ENCODE peak calls at places on chromosomes 6 and 20, in eight cellular contexts. One of them, this sample, is unnamed.

GRCh38 chr6:146950351-146950835 is 253.8 kb upstream of the STXBP5 start:
- DNase-seq in GM23338: no peak
- DNase-seq in IMR-90: peak; percentile 8
- DNase-seq in stomach: no peak
- DNase-seq in cardiac muscle cell: no peak
- DNase-seq in astrocyte: no peak
- DNase-seq in ascending aorta: no peak
- DNase-seq in colonic mucosa: peak; percentile 33
- DNase-seq in this sample: no peak

GRCh38 chr6:128259735-128260685 is 260.4 kb downstream of the PTPRK start:
- DNase-seq in colonic mucosa: no peak
- DNase-seq in astrocyte: no peak
- DNase-seq in stomach: no peak
- DNase-seq in GM23338: no peak
- DNase-seq in cardiac muscle cell: no peak
- DNase-seq in IMR-90: no peak
- DNase-seq in ascending aorta: no peak
- DNase-seq in this sample: no peak

GRCh38 chr20:37494301-37494700 is 26.7 kb upstream of the NNAT start:
- DNase-seq in cardiac muscle cell: no peak
- DNase-seq in ascending aorta: no peak
- DNase-seq in GM23338: no peak
- DNase-seq in colonic mucosa: no peak
- DNase-seq in IMR-90: no peak
- DNase-seq in stomach: no peak
- DNase-seq in astrocyte: no peak
- DNase-seq in this sample: no peak

GRCh38 chr20:47544852-47545251 is 43.2 kb downstream of the NCOA3 start:
- DNase-seq in GM23338: no peak
- DNase-seq in colonic mucosa: no peak
- DNase-seq in astrocyte: peak; percentile 44
- DNase-seq in ascending aorta: no peak
- DNase-seq in IMR-90: peak; percentile 35
- DNase-seq in stomach: no peak
- DNase-seq in cardiac muscle cell: no peak
- DNase-seq in this sample: no peak

GRCh38 chr20:58523916-58524315 is 8.7 kb upstream of the APCDD1L start:
- DNase-seq in ascending aorta: no peak
- DNase-seq in GM23338: no peak
- DNase-seq in cardiac muscle cell: no peak
- DNase-seq in stomach: no peak
- DNase-seq in IMR-90: peak; percentile 49
- DNase-seq in colonic mucosa: no peak
- DNase-seq in astrocyte: peak; percentile 86
- DNase-seq in this sample: no peak

GRCh38 chr20:58381627-58382026 is 7.4 kb upstream of the VAPB start:
- DNase-seq in colonic mucosa: no peak
- DNase-seq in GM23338: no peak
- DNase-seq in astrocyte: no peak
- DNase-seq in ascending aorta: no peak
- DNase-seq in cardiac muscle cell: no peak
- DNase-seq in IMR-90: no peak
- DNase-seq in stomach: no peak
- DNase-seq in this sample: no peak

GRCh38 chr6:116386581-116387299 is 16.0 kb downstream of the DSE start:
- DNase-seq in colonic mucosa: no peak
- DNase-seq in astrocyte: peak; percentile 82
- DNase-seq in ascending aorta: no peak
- DNase-seq in GM23338: no peak
- DNase-seq in cardiac muscle cell: no peak
- DNase-seq in IMR-90: peak; percentile 80
- DNase-seq in stomach: no peak
- DNase-seq in this sample: no peak

GRCh38 chr6:136754820-136755219 is 37.5 kb downstream of the MAP3K5 start:
- DNase-seq in colonic mucosa: no peak
- DNase-seq in GM23338: no peak
- DNase-seq in cardiac muscle cell: no peak
- DNase-seq in ascending aorta: no peak
- DNase-seq in astrocyte: no peak
- DNase-seq in stomach: no peak
- DNase-seq in IMR-90: no peak
- DNase-seq in this sample: no peak

GRCh38 chr20:64114356-64114971 is 7.1 kb upstream of the NPBWR2 start:
- DNase-seq in astrocyte: no peak
- DNase-seq in ascending aorta: no peak
- DNase-seq in stomach: peak; percentile 13
- DNase-seq in cardiac muscle cell: no peak
- DNase-seq in colonic mucosa: no peak
- DNase-seq in IMR-90: no peak
- DNase-seq in GM23338: peak; percentile 0
- DNase-seq in this sample: no peak

GRCh38 chr6:151900256-151900655 is 92.8 kb downstream of the ESR1 start:
- DNase-seq in stomach: no peak
- DNase-seq in colonic mucosa: no peak
- DNase-seq in GM23338: no peak
- DNase-seq in astrocyte: no peak
- DNase-seq in IMR-90: no peak
- DNase-seq in ascending aorta: no peak
- DNase-seq in cardiac muscle cell: no peak
- DNase-seq in this sample: no peak

GRCh38 chr20:7980332-7981046 is 39.1 kb downstream of the TMX4 start:
- DNase-seq in IMR-90: peak; percentile 64
- DNase-seq in astrocyte: peak; percentile 29
- DNase-seq in cardiac muscle cell: peak; percentile 38
- DNase-seq in ascending aorta: no peak
- DNase-seq in stomach: no peak
- DNase-seq in GM23338: peak; percentile 51
- DNase-seq in colonic mucosa: no peak
- DNase-seq in this sample: no peak

GRCh38 chr6:34020278-34020677 is 125.6 kb downstream of the GRM4 start:
- DNase-seq in IMR-90: no peak
- DNase-seq in stomach: no peak
- DNase-seq in GM23338: no peak
- DNase-seq in ascending aorta: no peak
- DNase-seq in cardiac muscle cell: no peak
- DNase-seq in astrocyte: no peak
- DNase-seq in colonic mucosa: no peak
- DNase-seq in this sample: no peak

GRCh38 chr6:17456711-17457110 is 63.3 kb downstream of the CAP2 start:
- DNase-seq in cardiac muscle cell: no peak
- DNase-seq in stomach: no peak
- DNase-seq in colonic mucosa: no peak
- DNase-seq in ascending aorta: no peak
- DNase-seq in IMR-90: no peak
- DNase-seq in GM23338: no peak
- DNase-seq in astrocyte: no peak
- DNase-seq in this sample: no peak

GRCh38 chr20:21087862-21088540 is 18.2 kb downstream of the LINC00237 start:
- DNase-seq in stomach: no peak
- DNase-seq in GM23338: peak; percentile 30
- DNase-seq in IMR-90: no peak
- DNase-seq in astrocyte: no peak
- DNase-seq in cardiac muscle cell: no peak
- DNase-seq in ascending aorta: no peak
- DNase-seq in colonic mucosa: no peak
- DNase-seq in this sample: no peak

GRCh38 chr20:14142171-14142570 is 146.9 kb downstream of the MACROD2 start:
- DNase-seq in IMR-90: peak; percentile 19
- DNase-seq in ascending aorta: no peak
- DNase-seq in GM23338: peak; percentile 88
- DNase-seq in stomach: peak; percentile 47
- DNase-seq in colonic mucosa: peak; percentile 21
- DNase-seq in astrocyte: peak; percentile 26
- DNase-seq in cardiac muscle cell: peak; percentile 75
- DNase-seq in this sample: peak; percentile 32

GRCh38 chr6:129893513-129894098 is 32.5 kb upstream of the TMEM244 start:
- DNase-seq in colonic mucosa: no peak
- DNase-seq in astrocyte: peak; percentile 20
- DNase-seq in stomach: no peak
- DNase-seq in IMR-90: peak; percentile 51
- DNase-seq in GM23338: no peak
- DNase-seq in cardiac muscle cell: no peak
- DNase-seq in ascending aorta: no peak
- DNase-seq in this sample: no peak

GRCh38 chr20:3749689-3750639 is 17.5 kb downstream of the HSPA12B start:
- DNase-seq in colonic mucosa: no peak
- DNase-seq in cardiac muscle cell: peak; percentile 63
- DNase-seq in GM23338: peak; percentile 87
- DNase-seq in stomach: peak; percentile 39
- DNase-seq in IMR-90: no peak
- DNase-seq in astrocyte: no peak
- DNase-seq in ascending aorta: no peak
- DNase-seq in this sample: no peak

GRCh38 chr6:34232901-34233300 is 3.8 kb upstream of the HMGA1 start:
- DNase-seq in astrocyte: no peak
- DNase-seq in cardiac muscle cell: peak; percentile 31
- DNase-seq in stomach: no peak
- DNase-seq in IMR-90: peak; percentile 40
- DNase-seq in colonic mucosa: no peak
- DNase-seq in GM23338: no peak
- DNase-seq in ascending aorta: no peak
- DNase-seq in this sample: no peak

GRCh38 chr6:110207652-110208051 is 27.4 kb downstream of the CDC40 start:
- DNase-seq in GM23338: no peak
- DNase-seq in astrocyte: no peak
- DNase-seq in cardiac muscle cell: no peak
- DNase-seq in ascending aorta: no peak
- DNase-seq in colonic mucosa: no peak
- DNase-seq in IMR-90: no peak
- DNase-seq in stomach: no peak
- DNase-seq in this sample: no peak

GRCh38 chr6:108627692-108628565 is 67.2 kb downstream of the FOXO3 start:
- DNase-seq in GM23338: no peak
- DNase-seq in stomach: no peak
- DNase-seq in cardiac muscle cell: no peak
- DNase-seq in colonic mucosa: no peak
- DNase-seq in astrocyte: peak; percentile 78
- DNase-seq in IMR-90: peak; percentile 88
- DNase-seq in ascending aorta: no peak
- DNase-seq in this sample: no peak

GRCh38 chr20:2946988-2947961 is 74.0 kb downstream of the PTPRA start:
- DNase-seq in ascending aorta: no peak
- DNase-seq in cardiac muscle cell: peak; percentile 30
- DNase-seq in IMR-90: peak; percentile 75
- DNase-seq in colonic mucosa: no peak
- DNase-seq in astrocyte: peak; percentile 62
- DNase-seq in stomach: no peak
- DNase-seq in GM23338: no peak
- DNase-seq in this sample: no peak

GRCh38 chr20:63567382-63568169 is 6.5 kb downstream of the HELZ2 start:
- DNase-seq in astrocyte: no peak
- DNase-seq in cardiac muscle cell: no peak
- DNase-seq in ascending aorta: no peak
- DNase-seq in stomach: peak; percentile 59
- DNase-seq in colonic mucosa: no peak
- DNase-seq in GM23338: no peak
- DNase-seq in IMR-90: no peak
- DNase-seq in this sample: peak; percentile 52

GRCh38 chr20:5504061-5504739 is 187.4 kb upstream of the PROKR2 start:
- DNase-seq in ascending aorta: no peak
- DNase-seq in GM23338: peak; percentile 43
- DNase-seq in cardiac muscle cell: no peak
- DNase-seq in stomach: no peak
- DNase-seq in colonic mucosa: peak; percentile 76
- DNase-seq in astrocyte: peak; percentile 9
- DNase-seq in IMR-90: no peak
- DNase-seq in this sample: peak; percentile 49

DNA sequence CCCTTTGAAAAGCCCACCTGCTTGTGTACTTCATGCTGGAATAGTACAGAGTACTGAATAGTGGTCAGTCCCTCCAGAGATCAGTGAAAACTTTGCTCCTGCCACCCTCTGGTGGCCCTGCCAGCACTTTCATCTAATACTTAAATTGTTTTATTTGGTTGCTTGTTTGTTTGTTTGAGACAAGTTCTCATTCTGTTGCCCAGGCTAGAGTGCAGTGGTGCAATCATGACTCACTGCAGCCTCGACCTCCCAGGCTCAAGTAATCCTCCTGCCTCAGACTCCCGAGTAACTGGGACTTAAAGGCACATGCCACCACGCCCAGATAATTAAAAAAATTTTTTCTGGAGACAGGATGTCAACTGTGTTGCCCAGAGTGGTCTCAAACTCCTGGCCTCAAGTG is 9.1 kb downstream of the FAM83D start:
- DNase-seq in ascending aorta: no peak
- DNase-seq in astrocyte: no peak
- DNase-seq in stomach: no peak
- DNase-seq in IMR-90: no peak
- DNase-seq in colonic mucosa: no peak
- DNase-seq in GM23338: no peak
- DNase-seq in cardiac muscle cell: no peak
- DNase-seq in this sample: no peak
- TF ChIP-seq CTCF in ascending aorta: no peak
- TF ChIP-seq CTCF in astrocyte: no peak
- TF ChIP-seq CTCF in stomach: no peak
- TF ChIP-seq CTCF in IMR-90: peak; percentile 22
- TF ChIP-seq CTCF in colonic mucosa: no peak
- TF ChIP-seq CTCF in GM23338: peak; percentile 39
- TF ChIP-seq CTCF in cardiac muscle cell: peak; percentile 21
- TF ChIP-seq CTCF in this sample: no peak

GRCh38 chr6:43497129-43497396 is 13.1 kb downstream of the LRRC73 start:
- DNase-seq in stomach: no peak
- DNase-seq in cardiac muscle cell: no peak
- DNase-seq in astrocyte: no peak
- DNase-seq in IMR-90: no peak
- DNase-seq in ascending aorta: no peak
- DNase-seq in colonic mucosa: no peak
- DNase-seq in GM23338: no peak
- DNase-seq in this sample: no peak
- H3K4me1 ChIP-seq in stomach: peaks cover 34% of the 10 kb centered on the region
- H3K4me1 ChIP-seq in cardiac muscle cell: peaks cover 13% of the 10 kb centered on the region
- H3K4me1 ChIP-seq in astrocyte: peaks cover 35% of the 10 kb centered on the region
- H3K4me1 ChIP-seq in IMR-90: peaks cover 42% of the 10 kb centered on the region
- H3K4me1 ChIP-seq in ascending aorta: peaks cover 7% of the 10 kb centered on the region
- H3K4me1 ChIP-seq in colonic mucosa: no peaks in the 10 kb centered on the region
- H3K4me1 ChIP-seq in GM23338: peaks cover 16% of the 10 kb centered on the region
- H3K4me1 ChIP-seq in this sample: peaks cover 35% of the 10 kb centered on the region

DNA sequence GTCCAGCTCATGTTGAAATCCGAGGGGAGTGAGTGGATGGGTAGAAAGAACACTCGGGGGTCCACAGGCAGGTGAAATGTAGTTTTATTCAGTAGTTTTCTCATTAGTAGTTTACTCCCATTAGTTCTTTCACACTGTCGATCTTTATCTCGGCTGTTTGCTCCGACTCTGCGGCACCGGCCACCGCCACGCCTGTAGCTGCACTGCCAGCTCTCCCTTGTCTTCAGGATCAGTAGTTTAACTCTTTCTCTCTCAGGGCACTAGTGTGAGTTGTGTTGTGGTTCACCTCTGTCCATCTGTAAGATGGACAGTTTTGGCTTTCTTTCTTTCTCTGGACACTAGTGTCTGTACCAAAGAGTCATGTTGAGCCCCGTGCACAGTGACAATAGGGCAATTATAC is 195.7 kb downstream of the LMBRD1 start:
- DNase-seq in stomach: no peak
- DNase-seq in ascending aorta: no peak
- DNase-seq in IMR-90: no peak
- DNase-seq in GM23338: no peak
- DNase-seq in cardiac muscle cell: no peak
- DNase-seq in astrocyte: no peak
- DNase-seq in colonic mucosa: no peak
- DNase-seq in this sample: no peak
- H3K27ac ChIP-seq in stomach: no peak overlapping the region
- H3K27ac ChIP-seq in ascending aorta: no peak overlapping the region
- H3K27ac ChIP-seq in IMR-90: no peak overlapping the region
- H3K27ac ChIP-seq in GM23338: no peak overlapping the region
- H3K27ac ChIP-seq in cardiac muscle cell: no peak overlapping the region
- H3K27ac ChIP-seq in astrocyte: no peak overlapping the region
- H3K27ac ChIP-seq in colonic mucosa: no peak overlapping the region
- H3K27ac ChIP-seq in this sample: no peak overlapping the region

GRCh38 chr20:51563597-51564332 is 21.2 kb upstream of the NFATC2 start:
- DNase-seq in cardiac muscle cell: peak; percentile 63
- DNase-seq in stomach: peak; percentile 37
- DNase-seq in IMR-90: peak; percentile 86
- DNase-seq in ascending aorta: peak; percentile 45
- DNase-seq in astrocyte: peak; percentile 87
- DNase-seq in colonic mucosa: peak; percentile 56
- DNase-seq in GM23338: peak; percentile 79
- DNase-seq in this sample: peak; percentile 36
- TF ChIP-seq CTCF in cardiac muscle cell: no peak
- TF ChIP-seq CTCF in stomach: no peak
- TF ChIP-seq CTCF in IMR-90: peak; percentile 9
- TF ChIP-seq CTCF in ascending aorta: no peak
- TF ChIP-seq CTCF in astrocyte: no peak
- TF ChIP-seq CTCF in colonic mucosa: no peak
- TF ChIP-seq CTCF in GM23338: no peak
- TF ChIP-seq CTCF in this sample: no peak

This sample was measured in lung.